ENCODE peak calls at places on chromosome 9, in six cellular contexts. One of them, this sample, is unnamed.
A peak's percentile ranks its signal among the peaks of the same experiment; 100 is the strongest.

GRCh38 chr9:4443439-4443838 is 46.8 kb upstream of the SLC1A1 start:
- DNase-seq in adrenal gland: no peak
- DNase-seq in lower leg skin: no peak
- DNase-seq in HTR-8/SVneo: no peak
- DNase-seq in DMS153: no peak
- DNase-seq in HAP-1: no peak
- DNase-seq in this sample: no peak

GRCh38 chr9:128249914-128250838 is 25.6 kb downstream of the GOLGA2 start:
- DNase-seq in DMS153: peak; percentile 78
- DNase-seq in HTR-8/SVneo: no peak
- DNase-seq in lower leg skin: peak; percentile 90
- DNase-seq in adrenal gland: peak; percentile 94
- DNase-seq in HAP-1: no peak
- DNase-seq in this sample: no peak

GRCh38 chr9:17611342-17611741 is 32.5 kb downstream of the SH3GL2 start:
- DNase-seq in HAP-1: no peak
- DNase-seq in lower leg skin: no peak
- DNase-seq in adrenal gland: no peak
- DNase-seq in HTR-8/SVneo: no peak
- DNase-seq in DMS153: no peak
- DNase-seq in this sample: no peak

GRCh38 chr9:76884823-76885222 is 21.1 kb downstream of the PRUNE2 start:
- DNase-seq in lower leg skin: no peak
- DNase-seq in HAP-1: no peak
- DNase-seq in adrenal gland: no peak
- DNase-seq in HTR-8/SVneo: no peak
- DNase-seq in DMS153: no peak
- DNase-seq in this sample: no peak

GRCh38 chr9:107488400-107489143 is 997 bp downstream of the KLF4 start:
- DNase-seq in adrenal gland: peak; percentile 72
- DNase-seq in HAP-1: no peak
- DNase-seq in DMS153: peak; percentile 38
- DNase-seq in HTR-8/SVneo: no peak
- DNase-seq in lower leg skin: peak; percentile 84
- DNase-seq in this sample: no peak

GRCh38 chr9:21801683-21802417 is 586 bp upstream of the MTAP start:
- DNase-seq in lower leg skin: peak; percentile 73
- DNase-seq in DMS153: peak; percentile 72
- DNase-seq in adrenal gland: peak; percentile 67
- DNase-seq in HAP-1: no peak
- DNase-seq in HTR-8/SVneo: peak; percentile 27
- DNase-seq in this sample: peak; percentile 62

GRCh38 chr9:33202552-33203300 is 35.6 kb upstream of the B4GALT1 start:
- DNase-seq in adrenal gland: no peak
- DNase-seq in lower leg skin: no peak
- DNase-seq in DMS153: no peak
- DNase-seq in HAP-1: no peak
- DNase-seq in HTR-8/SVneo: no peak
- DNase-seq in this sample: no peak

GRCh38 chr9:135046156-135047025 is 41.1 kb upstream of the OLFM1 start:
- DNase-seq in lower leg skin: no peak
- DNase-seq in HTR-8/SVneo: no peak
- DNase-seq in HAP-1: no peak
- DNase-seq in DMS153: no peak
- DNase-seq in adrenal gland: no peak
- DNase-seq in this sample: no peak

GRCh38 chr9:116395409-116396037 is 241.9 kb downstream of the PAPPA start:
- DNase-seq in lower leg skin: no peak
- DNase-seq in adrenal gland: no peak
- DNase-seq in HTR-8/SVneo: no peak
- DNase-seq in DMS153: no peak
- DNase-seq in HAP-1: no peak
- DNase-seq in this sample: no peak

GRCh38 chr9:35164711-35165110 is 2.9 kb downstream of the UNC13B start:
- DNase-seq in lower leg skin: no peak
- DNase-seq in HTR-8/SVneo: peak; percentile 6
- DNase-seq in adrenal gland: no peak
- DNase-seq in DMS153: no peak
- DNase-seq in HAP-1: no peak
- DNase-seq in this sample: no peak

GRCh38 chr9:89427621-89428221 is 70.2 kb downstream of the SEMA4D start:
- DNase-seq in HAP-1: no peak
- DNase-seq in DMS153: no peak
- DNase-seq in adrenal gland: no peak
- DNase-seq in lower leg skin: no peak
- DNase-seq in HTR-8/SVneo: no peak
- DNase-seq in this sample: no peak